ENCODE peak calls at places on chromosomes 7 and 10, in four cellular contexts. P, E, Z and W are unnamed samples.

GRCh38 chr10:110802551-110803238 is 69.0 kb upstream of the PDCD4 start:
- DNase-seq in P (peak), E (peak), Z (peak), W (peak)

GRCh38 chr10:80464557-80465466 is 10.7 kb downstream of the TSPAN14 start:
- DNase-seq in P (no peak), E (no peak), Z (peak), W (no peak)

GRCh38 chr7:30996261-30996660 is 32.5 kb downstream of the GHRHR start:
- DNase-seq in P (no peak), E (no peak), Z (no peak), W (no peak)

GRCh38 chr7:130151591-130152269 is 53.5 kb downstream of the TMEM209 start:
- DNase-seq in P (no peak), E (no peak), Z (peak), W (no peak)

GRCh38 chr7:74623135-74623534 is 34.4 kb upstream of the GTF2I start:
- DNase-seq in P (no peak), E (no peak), Z (no peak), W (no peak)

GRCh38 chr10:90222372-90222771 is 521.0 kb downstream of the KIF20B start:
- DNase-seq in P (no peak), E (no peak), Z (peak), W (no peak)

GRCh38 chr7:151351967-151352366 is 10.4 kb downstream of the NUB1 start:
- DNase-seq in P (no peak), E (no peak), Z (no peak), W (no peak)

GRCh38 chr10:87844837-87845623 is 18.3 kb downstream of the KLLN start:
- DNase-seq in P (no peak), E (no peak), Z (peak), W (no peak)

GRCh38 chr7:32916006-32916405 is 24.4 kb upstream of the KBTBD2 start:
- DNase-seq in P (no peak), E (no peak), Z (no peak), W (no peak)

DNA sequence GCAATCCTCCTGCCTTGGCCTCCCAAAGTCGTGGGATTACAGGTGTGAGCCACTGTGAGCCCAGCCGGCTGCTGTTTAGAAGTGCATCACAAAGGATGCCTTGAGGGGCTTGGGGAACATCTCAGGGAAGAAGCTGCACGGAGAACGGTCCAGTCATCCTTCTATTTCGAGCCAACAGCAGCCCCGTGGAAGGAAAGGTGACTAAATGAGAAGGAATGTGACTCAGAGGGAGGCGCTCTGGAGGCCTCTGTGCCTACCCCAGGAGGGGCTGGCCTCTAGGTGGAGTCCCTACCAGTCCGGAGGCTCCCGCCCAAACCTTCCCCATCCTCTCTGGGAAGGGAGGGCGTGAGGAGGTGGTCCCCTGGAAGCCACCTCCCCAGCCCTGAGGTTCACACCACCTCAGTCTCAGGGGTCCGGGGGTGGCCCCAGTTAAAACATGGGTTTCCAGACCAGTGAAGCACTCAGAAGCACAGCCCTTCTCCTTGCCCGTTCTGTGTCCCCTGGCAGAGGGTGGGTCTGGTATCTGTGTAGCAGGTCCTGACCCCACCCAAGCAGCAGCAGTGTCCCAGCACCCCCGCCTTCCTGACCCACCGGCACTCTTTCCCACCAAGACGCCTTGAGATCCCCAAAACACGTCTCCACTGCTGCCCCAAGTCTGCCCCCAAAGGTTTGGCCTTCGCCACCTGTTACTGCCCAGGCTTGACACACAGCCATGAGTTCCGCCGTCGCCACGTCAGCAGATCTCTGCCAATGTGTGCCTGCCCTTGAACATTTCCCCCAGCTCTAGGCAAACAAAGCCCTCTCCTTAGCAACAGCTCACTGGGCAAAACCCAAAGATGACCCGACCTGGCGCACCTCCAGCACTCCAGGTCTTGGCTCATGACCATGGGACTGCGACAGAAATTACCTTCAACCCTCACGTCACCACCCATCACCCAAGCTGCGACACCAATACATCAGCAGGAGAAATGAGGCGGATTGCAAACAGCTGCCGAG is 75.9 kb downstream of the CTBP2 start:
- DNase-seq in P (no peak), E (peak), Z (peak), W (no peak)
- TF ChIP-seq CTCF in P (no peak), E (peak), Z (peak), W (no peak)

GRCh38 chr7:64907641-64908326 is 4.7 kb downstream of the ZNF273 start:
- DNase-seq in P (no peak), E (no peak), Z (peak), W (no peak)

GRCh38 chr7:64904008-64904407 is 935 bp downstream of the ZNF273 start:
- DNase-seq in P (no peak), E (no peak), Z (no peak), W (no peak)

GRCh38 chr7:64902806-64903721 is at the start of gene ZNF273:
- DNase-seq in P (peak), E (peak), Z (peak), W (peak)

GRCh38 chr7:64905547-64905946 is 2.5 kb downstream of the ZNF273 start:
- DNase-seq in P (no peak), E (no peak), Z (no peak), W (no peak)

DNA sequence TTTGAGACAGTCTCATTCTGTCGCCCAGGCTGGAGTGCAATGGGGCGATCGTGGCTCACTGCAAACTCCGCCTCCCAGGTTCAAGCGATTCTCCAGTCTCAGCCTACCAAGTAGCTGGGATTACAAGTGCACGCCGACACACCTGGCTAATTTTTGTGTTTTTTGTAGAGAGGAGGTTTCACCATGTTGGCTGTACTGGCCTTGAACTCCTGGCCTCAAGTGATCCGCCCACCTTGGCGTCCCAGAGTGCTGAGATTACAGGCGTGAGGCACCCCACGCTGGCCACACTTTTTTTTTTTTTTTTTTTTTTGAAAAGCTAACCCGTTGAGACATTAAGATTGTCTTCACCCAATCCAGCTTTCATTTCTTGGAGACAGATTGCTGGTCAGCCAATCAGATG is 2.1 kb downstream of the ZNF273 start:
- DNase-seq in P (no peak), E (no peak), Z (no peak), W (no peak)
- H3K4me3 ChIP-seq in P (no peak), E (no peak), Z (no peak), W (no peak)

DNA sequence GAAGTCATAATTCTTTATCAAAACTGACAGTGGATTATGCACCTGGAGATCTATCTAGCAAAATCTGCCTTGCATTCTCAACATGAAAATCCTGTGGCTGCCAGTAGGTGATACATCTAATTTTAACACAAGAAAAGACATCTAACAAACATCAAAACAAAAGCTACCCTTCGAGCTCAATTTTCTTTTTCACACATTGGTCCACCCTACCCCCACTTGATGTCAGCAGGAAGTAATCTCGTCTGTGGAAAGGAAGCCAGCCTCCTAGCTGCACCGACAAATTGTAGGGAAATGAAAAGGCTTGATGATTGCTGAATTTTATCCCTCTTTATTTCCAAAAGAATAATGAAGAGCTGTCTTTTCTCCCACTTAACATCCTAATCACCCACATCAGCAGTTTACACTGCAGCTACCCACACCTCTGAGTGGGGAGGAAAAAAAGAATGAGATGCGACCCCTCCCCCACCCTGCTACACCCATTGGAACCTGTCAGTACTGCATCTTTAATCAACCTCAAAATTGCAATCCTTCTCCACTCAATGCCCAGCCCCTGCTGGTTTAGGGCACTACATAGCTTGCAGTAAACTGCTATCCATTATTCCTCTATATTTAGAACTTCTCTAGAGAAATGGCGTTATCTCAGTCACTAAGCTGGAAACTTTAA is 10.6 kb upstream of the CPVL start:
- DNase-seq in P (no peak), E (no peak), Z (no peak), W (no peak)
- TF ChIP-seq CTCF in P (no peak), E (no peak), Z (no peak), W (no peak)

GRCh38 chr10:62020362-62020730 is 118.8 kb downstream of the ARID5B start:
- DNase-seq in P (no peak), E (no peak), Z (no peak), W (no peak)

GRCh38 chr10:62021116-62021515 is 119.6 kb downstream of the ARID5B start:
- DNase-seq in P (no peak), E (no peak), Z (no peak), W (no peak)

GRCh38 chr10:62019013-62019684 is 117.7 kb downstream of the ARID5B start:
- DNase-seq in P (no peak), E (no peak), Z (peak), W (no peak)

GRCh38 chr10:62018141-62018911 is 116.8 kb downstream of the ARID5B start:
- DNase-seq in P (no peak), E (no peak), Z (no peak), W (no peak)

GRCh38 chr10:62019685-62020361 is 118.3 kb downstream of the ARID5B start:
- DNase-seq in P (no peak), E (no peak), Z (no peak), W (no peak)
- H3K4me3 ChIP-seq in P (no peak), E (peak), Z (no peak), W (peak)

DNA sequence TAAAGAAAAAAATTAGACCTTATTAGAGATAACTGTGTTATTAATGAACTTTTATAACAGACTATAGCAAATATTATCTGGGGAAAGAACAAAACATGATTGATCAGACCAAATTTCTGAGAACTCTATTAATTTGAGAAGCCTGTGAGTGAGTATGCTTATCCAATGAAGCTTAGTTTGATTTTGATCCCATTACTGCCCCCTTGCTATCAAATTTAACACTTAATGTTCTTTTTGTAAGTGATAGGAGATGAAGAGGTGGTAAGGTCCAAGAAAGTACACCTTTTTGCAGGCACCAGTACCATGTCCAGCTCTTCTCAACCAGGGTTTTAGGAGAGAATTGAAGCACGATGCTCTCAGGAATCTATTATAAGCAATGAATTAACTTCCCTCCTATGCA is 49.9 kb downstream of the ZNF365 start:
- DNase-seq in P (no peak), E (no peak), Z (no peak), W (no peak)
- TF ChIP-seq CTCF in P (no peak), E (no peak), Z (no peak), W (no peak)

GRCh38 chr7:25964483-25964961 is 187.5 kb upstream of the NFE2L3 start:
- DNase-seq in P (peak), E (no peak), Z (no peak), W (peak)
- H3K4me3 ChIP-seq in P (peak), E (no peak), Z (no peak), W (peak)

GRCh38 chr7:100588438-100588837 is 2.3 kb downstream of the FBXO24 start:
- DNase-seq in P (no peak), E (no peak), Z (peak), W (no peak)
- TF ChIP-seq CTCF in P (peak), E (no peak), Z (peak), W (peak)